ENCODE peak calls at places on chromosomes 3 and 15, in four cellular contexts. N, C, K and O are unnamed samples.

GRCh38 chr3:88114878-88115549 is 34.7 kb upstream of the C3orf38 start:
- DNase-seq in N (no peak), C (no peak), K (no peak), O (no peak)

GRCh38 chr15:61474796-61475195 is 245.7 kb upstream of the RORA start:
- DNase-seq in N (no peak), C (no peak), K (no peak), O (no peak)

GRCh38 chr3:37475435-37475834 is 301.1 kb upstream of the LRRFIP2 start:
- DNase-seq in N (no peak), C (no peak), K (no peak), O (no peak)

GRCh38 chr3:194351952-194352536 is 916 bp upstream of the CPN2 start:
- DNase-seq in N (no peak), C (no peak), K (no peak), O (no peak)

GRCh38 chr3:135216659-135217058 is 421.6 kb downstream of the EPHB1 start:
- DNase-seq in N (no peak), C (no peak), K (no peak), O (no peak)

GRCh38 chr3:11522398-11522715 is 121.4 kb downstream of the VGLL4 start:
- DNase-seq in N (no peak), C (no peak), K (no peak), O (no peak)

GRCh38 chr3:126124148-126124868 is 40.4 kb upstream of the SLC41A3 start:
- DNase-seq in N (no peak), C (no peak), K (no peak), O (no peak)

GRCh38 chr3:179811321-179812095 is 158.7 kb downstream of the USP13 start:
- DNase-seq in N (peak), C (peak), K (peak), O (no peak)

GRCh38 chr3:67384790-67385397 is 269.5 kb downstream of the SUCLG2 start:
- DNase-seq in N (no peak), C (peak), K (peak), O (peak)

GRCh38 chr3:45034612-45035252 is 8.6 kb downstream of the CLEC3B start:
- DNase-seq in N (no peak), C (no peak), K (no peak), O (no peak)

GRCh38 chr3:47002490-47003410 is 23.3 kb downstream of the NBEAL2 start:
- DNase-seq in N (no peak), C (no peak), K (no peak), O (peak)

GRCh38 chr3:53170325-53171108 is 9.5 kb downstream of the PRKCD start:
- DNase-seq in N (peak), C (no peak), K (peak), O (no peak)

GRCh38 chr3:53168175-53168923 is 7.3 kb downstream of the PRKCD start:
- DNase-seq in N (no peak), C (no peak), K (no peak), O (no peak)

GRCh38 chr3:53167418-53168174 is 6.6 kb downstream of the PRKCD start:
- DNase-seq in N (no peak), C (no peak), K (no peak), O (no peak)

GRCh38 chr3:53169832-53170324 is 8.9 kb downstream of the PRKCD start:
- DNase-seq in N (no peak), C (no peak), K (no peak), O (no peak)

DNA sequence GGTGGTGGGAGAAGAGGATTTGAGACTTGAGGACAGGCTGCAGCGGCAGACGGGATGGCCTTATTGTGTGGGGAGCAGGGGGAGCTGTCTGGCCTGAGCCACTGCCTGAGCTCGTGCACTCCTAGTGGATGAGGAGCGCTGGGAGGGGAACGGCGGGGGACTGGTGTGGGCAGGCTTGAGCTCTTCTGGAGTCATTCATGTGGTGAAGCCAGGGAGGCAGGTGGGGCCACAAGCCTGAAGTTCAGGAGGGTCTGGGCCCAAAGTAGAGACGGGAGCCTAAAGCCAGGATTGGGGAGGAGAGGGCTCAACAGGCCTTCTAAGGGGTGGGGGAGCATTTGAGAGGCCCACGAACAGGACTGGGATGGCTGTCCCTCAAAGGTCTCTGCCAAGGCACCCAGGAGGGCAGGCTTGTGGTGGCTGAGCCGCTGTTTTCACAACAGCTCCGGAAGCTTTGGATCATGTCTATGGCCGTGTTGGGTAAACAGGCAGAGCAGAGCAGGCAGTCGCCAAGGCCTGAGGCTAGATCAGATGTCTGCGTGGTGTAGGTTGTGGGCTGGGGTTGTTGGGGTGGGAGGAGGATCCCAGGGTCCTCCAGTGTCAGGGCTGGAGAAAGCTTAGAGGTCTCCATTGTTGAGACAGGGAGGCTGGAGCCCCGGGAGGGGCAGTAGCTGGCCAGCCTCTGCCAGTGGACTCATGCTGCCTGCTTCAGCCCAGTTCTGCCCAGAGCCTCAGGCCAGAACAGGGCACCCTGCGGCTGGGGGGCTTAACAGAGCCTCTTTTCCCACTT is 8.2 kb downstream of the PRKCD start:
- DNase-seq in N (no peak), C (no peak), K (peak), O (no peak)
- TF ChIP-seq HDAC6 in N (no peak), C (no peak), K (no peak), O (no peak)

GRCh38 chr15:89888214-89888804 is 5.5 kb downstream of the AP3S2 start:
- DNase-seq in N (no peak), C (no peak), K (peak), O (no peak)
- TF ChIP-seq HDAC6 in N (no peak), C (no peak), K (no peak), O (no peak)

GRCh38 chr3:124316034-124316287 is 324.0 kb upstream of the ROPN1 start:
- DNase-seq in N (no peak), C (no peak), K (no peak), O (no peak)

GRCh38 chr3:124318014-124318413 is 326.1 kb upstream of the ROPN1 start:
- DNase-seq in N (no peak), C (no peak), K (no peak), O (no peak)

GRCh38 chr3:124315215-124316033 is 323.5 kb upstream of the ROPN1 start:
- DNase-seq in N (no peak), C (no peak), K (no peak), O (no peak)

GRCh38 chr3:124322309-124322880 is 330.5 kb upstream of the ROPN1 start:
- DNase-seq in N (no peak), C (no peak), K (no peak), O (no peak)

GRCh38 chr3:124318650-124319049 is 326.7 kb upstream of the ROPN1 start:
- DNase-seq in N (no peak), C (no peak), K (no peak), O (no peak)
- TF ChIP-seq HDAC6 in N (no peak), C (no peak), K (no peak), O (no peak)

DNA sequence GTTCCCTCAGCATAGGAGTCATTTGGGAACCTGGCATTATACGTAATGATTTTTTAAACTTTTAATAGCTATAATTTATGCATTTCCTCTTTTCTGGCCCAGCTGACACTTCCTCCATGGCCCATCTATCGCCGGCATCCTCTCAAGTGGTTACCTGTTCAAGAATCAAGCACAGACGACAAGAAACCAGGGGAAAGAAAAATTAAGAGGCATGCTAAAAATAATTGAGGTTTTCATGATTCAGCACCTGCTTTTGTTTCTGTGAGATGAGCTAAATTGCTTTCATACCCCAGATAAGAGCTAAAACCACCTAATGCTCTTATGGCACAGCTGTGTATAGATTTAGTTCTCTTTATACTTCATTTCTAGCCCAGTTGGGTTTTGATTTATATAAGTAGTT is 1.7 kb downstream of the SPCS1 start:
- DNase-seq in N (peak), C (no peak), K (no peak), O (no peak)
- TF ChIP-seq HDAC6 in N (no peak), C (no peak), K (no peak), O (no peak)

DNA sequence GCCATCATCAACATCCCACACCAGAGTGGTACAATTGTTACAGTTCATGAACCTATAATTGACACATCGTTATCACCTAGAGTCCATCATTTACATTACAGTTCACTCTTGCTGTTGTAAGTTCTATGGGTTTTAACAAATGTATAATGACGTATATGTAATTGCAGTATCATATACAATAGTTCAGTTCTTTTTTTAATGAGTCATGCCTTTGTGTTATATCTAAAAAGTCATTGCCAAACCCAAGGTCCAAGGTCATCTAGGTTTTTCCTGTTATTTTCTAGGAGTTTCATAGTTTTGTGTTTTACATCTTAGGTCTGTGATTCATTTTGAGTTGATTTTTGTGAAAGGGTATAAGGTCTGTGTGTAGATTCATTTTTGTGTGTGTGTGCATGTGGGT is 160.9 kb upstream of the GALNT15 start:
- DNase-seq in N (no peak), C (no peak), K (no peak), O (no peak)
- TF ChIP-seq HDAC6 in N (no peak), C (no peak), K (no peak), O (no peak)

DNA sequence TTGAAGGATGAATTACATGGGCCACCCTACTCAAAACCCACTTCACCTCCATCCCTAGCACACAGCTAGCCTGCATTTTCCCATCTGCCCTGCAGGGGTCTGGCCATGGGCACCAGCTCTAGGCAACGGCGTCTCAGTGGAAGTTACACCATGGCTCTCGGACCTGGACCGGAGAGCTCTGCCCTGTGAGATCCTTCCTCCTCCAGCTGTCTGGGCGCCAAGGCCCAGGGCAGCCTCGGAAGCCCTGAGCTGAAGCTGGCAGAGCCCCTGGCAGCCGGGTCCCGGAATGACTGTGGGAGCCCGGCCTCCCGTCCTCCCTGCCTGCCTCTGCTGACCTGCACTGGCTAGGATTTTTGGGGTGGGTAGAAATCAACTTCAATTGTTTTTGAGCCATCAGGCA is 98.9 kb downstream of the CHSY1 start:
- DNase-seq in N (no peak), C (peak), K (peak), O (peak)
- TF ChIP-seq HDAC6 in N (no peak), C (no peak), K (no peak), O (no peak)

DNA sequence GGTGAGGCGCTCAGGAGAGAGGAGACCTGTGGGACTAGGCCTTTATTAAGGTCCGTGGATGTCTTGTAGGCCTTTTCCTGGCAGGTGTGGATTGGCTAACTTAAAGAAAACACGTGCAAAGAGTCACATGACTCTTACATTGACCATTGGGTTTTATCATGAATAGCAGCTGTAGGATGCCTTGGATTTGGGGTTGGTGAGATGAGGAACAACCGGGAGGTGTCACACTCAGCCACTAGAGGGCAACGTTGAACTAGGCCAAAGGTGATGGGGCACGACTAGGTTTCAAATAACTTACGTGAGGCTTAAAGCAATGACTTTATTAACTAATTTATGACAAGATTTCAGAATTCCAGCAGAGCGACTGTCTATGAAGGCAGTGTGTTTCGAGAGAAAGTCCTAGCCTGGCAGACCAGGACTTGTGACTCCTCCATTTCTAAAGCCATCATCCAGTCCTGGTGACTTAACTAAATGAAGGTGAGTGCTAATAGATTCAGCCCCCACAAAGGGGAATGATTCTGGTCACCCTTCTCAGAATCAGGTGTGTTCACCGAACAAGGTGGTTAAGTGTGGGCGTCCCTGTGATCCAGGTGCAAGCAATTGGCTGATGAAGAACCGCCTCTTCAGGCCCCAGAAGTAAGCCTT is 345.6 kb downstream of the MCTP2 start:
- DNase-seq in N (no peak), C (peak), K (peak), O (peak)
- TF ChIP-seq HDAC6 in N (no peak), C (no peak), K (no peak), O (no peak)

DNA sequence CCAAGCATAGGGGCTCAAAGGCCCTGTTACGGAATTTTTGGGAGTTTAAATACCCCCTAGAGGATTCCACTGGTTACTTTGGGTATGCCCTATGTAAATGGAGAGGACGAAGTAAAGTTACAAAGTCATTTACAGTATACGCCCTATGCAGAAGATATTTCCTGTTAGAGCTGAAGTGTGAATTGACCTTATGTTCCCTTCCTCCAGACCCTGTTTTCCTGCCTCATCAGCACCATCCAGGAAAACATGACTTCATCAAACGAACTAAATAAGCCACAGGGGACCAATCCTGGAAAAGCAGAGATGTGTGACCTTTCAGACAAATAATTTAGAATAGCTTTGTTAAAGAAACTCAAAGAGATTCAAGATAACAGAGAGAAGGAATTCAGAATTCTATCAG is 177.4 kb downstream of the SQOR start:
- DNase-seq in N (no peak), C (no peak), K (no peak), O (no peak)
- TF ChIP-seq HDAC6 in N (no peak), C (no peak), K (no peak), O (no peak)

DNA sequence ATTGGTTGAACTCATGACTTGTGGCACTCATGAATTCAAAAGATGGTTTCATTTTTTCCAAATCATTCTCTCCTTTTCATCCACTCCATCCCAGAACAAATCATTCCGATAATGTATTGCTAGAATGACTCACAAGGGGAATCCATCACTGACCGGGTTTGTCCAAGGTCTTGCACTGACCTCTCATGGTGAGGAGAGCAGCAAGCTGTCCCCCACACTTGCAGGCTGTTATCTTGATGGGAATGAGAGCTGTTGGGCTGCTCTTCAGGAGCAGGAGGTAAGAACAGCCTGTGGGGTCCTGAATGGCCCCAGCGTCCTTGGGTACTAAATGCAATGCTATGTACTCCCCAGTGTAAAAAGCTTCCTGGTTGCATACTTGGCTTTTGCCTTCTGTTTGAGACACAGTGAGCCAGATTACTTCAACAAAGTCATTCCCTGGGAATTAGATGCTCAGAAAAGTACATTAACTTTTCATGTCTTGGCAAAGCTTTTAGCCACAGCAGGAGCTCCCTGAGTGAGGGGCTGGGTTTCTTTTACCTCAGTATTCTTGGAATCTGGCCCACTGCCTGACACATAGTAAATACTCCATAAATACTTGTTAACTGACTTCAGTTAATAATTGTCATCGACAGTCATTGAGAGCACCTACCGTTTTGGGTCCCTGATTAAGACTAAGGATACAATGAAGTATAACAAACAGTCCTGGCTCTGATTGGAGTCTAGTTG is 24.1 kb downstream of the CCNL1 start:
- DNase-seq in N (no peak), C (peak), K (peak), O (no peak)
- TF ChIP-seq HDAC6 in N (no peak), C (no peak), K (no peak), O (no peak)